ENCODE peak calls at places on chromosomes 16 and 17, in seven cellular contexts. Y, I, R, J, O, D and B are unnamed samples.

GRCh38 chr17:41697122-41697962 is 8.7 kb downstream of the EIF1 start:
- DNase-seq in Y (no peak), I (no peak), R (peak), J (no peak), O (no peak), D (peak), B (no peak)

GRCh38 chr16:31869511-31870201 is 4.0 kb upstream of the ZNF267 start:
- DNase-seq in Y (peak), I (peak), R (peak), J (peak), O (peak), D (peak), B (peak)

GRCh38 chr17:68011199-68011665 is 15.0 kb upstream of the C17orf58 start:
- DNase-seq in Y (peak), I (peak), R (no peak), J (no peak), O (peak), D (peak), B (no peak)

GRCh38 chr16:83803811-83804210 is 4.0 kb upstream of the HSBP1 start:
- DNase-seq in Y (no peak), I (no peak), R (no peak), J (no peak), O (no peak), D (no peak), B (no peak)

GRCh38 chr16:70746040-70746707 is 54.8 kb downstream of the VAC14 start:
- DNase-seq in Y (no peak), I (no peak), R (peak), J (no peak), O (no peak), D (peak), B (peak)

GRCh38 chr16:85017151-85017550 is 5.8 kb upstream of the ZDHHC7 start:
- DNase-seq in Y (no peak), I (no peak), R (no peak), J (no peak), O (no peak), D (no peak), B (no peak)

GRCh38 chr17:32267690-32268205 is 2.1 kb downstream of the RHBDL3 start:
- DNase-seq in Y (no peak), I (no peak), R (no peak), J (no peak), O (peak), D (no peak), B (no peak)

GRCh38 chr16:89936034-89936433 is 12.5 kb upstream of the DEF8 start:
- DNase-seq in Y (no peak), I (no peak), R (no peak), J (no peak), O (no peak), D (no peak), B (no peak)

GRCh38 chr17:17379197-17379991 is 76.2 kb downstream of the NT5M start:
- DNase-seq in Y (no peak), I (no peak), R (no peak), J (no peak), O (no peak), D (peak), B (no peak)

GRCh38 chr16:2061023-2061422 is 13.2 kb downstream of the TSC2 start:
- DNase-seq in Y (no peak), I (no peak), R (no peak), J (no peak), O (no peak), D (no peak), B (no peak)

GRCh38 chr16:62899737-62900136 is 863.5 kb upstream of the CDH8 start:
- DNase-seq in Y (no peak), I (no peak), R (no peak), J (no peak), O (no peak), D (no peak), B (no peak)

GRCh38 chr16:81821422-81822128 is 42.5 kb downstream of the PLCG2 start:
- DNase-seq in Y (no peak), I (no peak), R (no peak), J (no peak), O (no peak), D (no peak), B (peak)

GRCh38 chr16:88905563-88905962 is 39.1 kb upstream of the PABPN1L start:
- DNase-seq in Y (no peak), I (no peak), R (no peak), J (peak), O (peak), D (no peak), B (no peak)

GRCh38 chr17:73420897-73421296 is 109.1 kb upstream of the CDC42EP4 start:
- DNase-seq in Y (no peak), I (no peak), R (no peak), J (peak), O (peak), D (no peak), B (peak)

GRCh38 chr17:77501101-77501566 is 360.4 kb downstream of the SEC14L1 start:
- DNase-seq in Y (no peak), I (no peak), R (no peak), J (no peak), O (no peak), D (no peak), B (no peak)

GRCh38 chr16:705748-706188 is at the start of gene FBXL16:
- DNase-seq in Y (peak), I (no peak), R (no peak), J (peak), O (no peak), D (peak), B (no peak)

GRCh38 chr16:58493756-58494431 is 6.0 kb upstream of the NDRG4 start:
- DNase-seq in Y (no peak), I (no peak), R (no peak), J (no peak), O (no peak), D (no peak), B (no peak)

GRCh38 chr16:76441886-76442285 is 164.7 kb downstream of the CNTNAP4 start:
- DNase-seq in Y (no peak), I (no peak), R (no peak), J (no peak), O (peak), D (no peak), B (no peak)

GRCh38 chr16:67653131-67654068 is 6.7 kb downstream of the ACD start:
- DNase-seq in Y (no peak), I (no peak), R (no peak), J (no peak), O (no peak), D (no peak), B (no peak)

GRCh38 chr16:54048994-54049929 is 237.3 kb downstream of the IRX3 start:
- DNase-seq in Y (no peak), I (no peak), R (no peak), J (no peak), O (peak), D (no peak), B (no peak)

GRCh38 chr17:40602445-40603443 is 37.5 kb upstream of the CCR7 start:
- DNase-seq in Y (no peak), I (no peak), R (no peak), J (no peak), O (no peak), D (no peak), B (no peak)

GRCh38 chr17:47844814-47845453 is 3.9 kb upstream of the SCRN2 start:
- DNase-seq in Y (no peak), I (no peak), R (no peak), J (no peak), O (no peak), D (no peak), B (no peak)

GRCh38 chr17:62030264-62030663 is 34.8 kb downstream of the MED13 start:
- DNase-seq in Y (no peak), I (no peak), R (no peak), J (no peak), O (no peak), D (no peak), B (no peak)

GRCh38 chr16:56246051-56246817 is 54.9 kb downstream of the GNAO1 start:
- DNase-seq in Y (no peak), I (no peak), R (peak), J (peak), O (peak), D (peak), B (peak)

GRCh38 chr16:77841275-77841640 is 52.9 kb downstream of the VAT1L start:
- DNase-seq in Y (no peak), I (no peak), R (no peak), J (no peak), O (no peak), D (no peak), B (no peak)

GRCh38 chr16:49740190-49740589 is 115.7 kb downstream of the ZNF423 start:
- DNase-seq in Y (no peak), I (no peak), R (no peak), J (no peak), O (no peak), D (no peak), B (no peak)